ENCODE peak calls at places on chromosomes 4 and X, in seven cellular contexts. P, D, X, E, Q, K and T are unnamed samples.
A peak's percentile ranks its signal among the peaks of the same experiment; 100 is the strongest.

GRCh38 chr4:123304151-123305021 is 92.2 kb upstream of the SPRY1 start:
- DNase-seq in P (no peak), D (no peak), X (no peak), E (no peak), Q (no peak), K (no peak), T (no peak)

GRCh38 chr4:48699470-48699869 is 80.6 kb downstream of the FRYL start:
- DNase-seq in P (no peak), D (peak; percentile 16), X (no peak), E (no peak), Q (no peak), K (no peak), T (no peak)

GRCh38 chr4:179626687-179627086 is 2184.4 kb upstream of the AGA start:
- DNase-seq in P (no peak), D (no peak), X (no peak), E (no peak), Q (no peak), K (no peak), T (no peak)

GRCh38 chr4:146033149-146033548 is 94.5 kb upstream of the ZNF827 start:
- DNase-seq in P (no peak), D (no peak), X (no peak), E (no peak), Q (no peak), K (no peak), T (no peak)

GRCh38 chr4:79198886-79199591 is 126.8 kb downstream of the NAA11 start:
- DNase-seq in P (no peak), D (no peak), X (no peak), E (no peak), Q (peak; percentile 62), K (no peak), T (no peak)

GRCh38 chr4:5036239-5036638 is 15.0 kb upstream of the STK32B start:
- DNase-seq in P (peak; percentile 18), D (no peak), X (no peak), E (no peak), Q (peak; percentile 69), K (no peak), T (no peak)

GRCh38 chr4:8419222-8420041 is 21.1 kb downstream of the ACOX3 start:
- DNase-seq in P (peak; percentile 50), D (no peak), X (no peak), E (no peak), Q (no peak), K (no peak), T (no peak)

GRCh38 chr4:2878346-2878745 is 34.7 kb downstream of the ADD1 start:
- DNase-seq in P (no peak), D (no peak), X (no peak), E (no peak), Q (no peak), K (no peak), T (no peak)

GRCh38 chrX:48578661-48579128 is 4.4 kb downstream of the RBM3 start:
- DNase-seq in P (no peak), D (no peak), X (no peak), E (no peak), Q (no peak), K (no peak), T (no peak)

GRCh38 chrX:129653181-129653984 is 1.4 kb downstream of the APLN start:
- DNase-seq in P (no peak), D (no peak), X (no peak), E (no peak), Q (no peak), K (no peak), T (no peak)

GRCh38 chr4:83890231-83890630 is 354.3 kb downstream of the GPAT3 start:
- DNase-seq in P (no peak), D (no peak), X (no peak), E (no peak), Q (no peak), K (no peak), T (no peak)

GRCh38 chr4:188383180-188383579 is 243.9 kb downstream of the TRIML1 start:
- DNase-seq in P (no peak), D (no peak), X (no peak), E (no peak), Q (no peak), K (no peak), T (no peak)

GRCh38 chr4:22413416-22413815 is 102.5 kb downstream of the ADGRA3 start:
- DNase-seq in P (no peak), D (no peak), X (no peak), E (no peak), Q (no peak), K (no peak), T (no peak)

GRCh38 chrX:70494441-70494840 is 49.8 kb downstream of the DLG3 start:
- DNase-seq in P (no peak), D (no peak), X (no peak), E (no peak), Q (no peak), K (no peak), T (no peak)

GRCh38 chr4:152032722-152033131 is 271.9 kb upstream of the GATB start:
- DNase-seq in P (no peak), D (no peak), X (no peak), E (no peak), Q (no peak), K (no peak), T (no peak)

DNA sequence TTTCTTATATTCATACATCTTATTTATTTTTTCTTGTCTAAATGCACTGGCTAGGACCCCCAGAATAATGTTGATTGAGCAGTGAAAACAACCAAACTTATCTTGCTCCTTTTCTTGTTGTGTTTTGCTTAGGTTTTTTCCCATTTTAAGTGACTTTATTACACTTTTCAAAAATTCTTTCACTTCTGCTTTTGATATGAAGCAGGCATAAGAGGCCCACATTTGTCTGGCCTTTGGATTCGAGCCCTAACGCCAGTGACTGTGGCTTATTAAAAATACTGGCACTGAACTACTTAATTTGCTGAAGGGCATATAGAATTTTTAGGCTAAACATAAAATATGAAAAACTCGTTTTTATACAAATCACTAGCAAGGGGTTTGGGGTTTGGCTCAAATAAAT is 197.0 kb downstream of the ASB9 start:
- DNase-seq in P (no peak), D (no peak), X (no peak), E (no peak), Q (no peak), K (no peak), T (no peak)
- TF ChIP-seq CTCF in P (no peak), D (no peak), X (no peak), E (no peak), Q (no peak), K (no peak), T (no peak)

DNA sequence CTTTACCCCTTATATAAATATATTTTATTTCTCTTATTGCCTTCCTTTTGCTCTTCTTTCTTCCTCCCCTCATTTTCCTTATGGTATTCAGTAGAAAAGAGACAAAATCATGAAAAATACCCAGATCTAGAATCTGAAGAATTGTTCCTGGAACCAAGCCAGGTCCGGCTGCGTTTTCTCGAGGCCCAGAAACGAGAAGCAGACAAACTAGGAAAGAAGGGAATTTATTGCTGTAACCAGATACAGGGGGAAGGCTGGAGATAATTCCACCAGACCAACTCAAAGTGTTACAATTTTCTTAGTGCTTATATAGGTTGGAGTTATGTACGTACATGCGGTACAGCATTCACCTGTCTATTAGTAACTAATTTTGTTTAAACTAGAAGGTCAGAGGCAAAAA is 328.7 kb downstream of the GABRG1 start:
- DNase-seq in P (no peak), D (no peak), X (no peak), E (no peak), Q (no peak), K (no peak), T (no peak)
- TF ChIP-seq POLR2AphosphoS5 in P (no peak), D (no peak), X (no peak), E (no peak), Q (no peak), K (no peak), T (no peak)

DNA sequence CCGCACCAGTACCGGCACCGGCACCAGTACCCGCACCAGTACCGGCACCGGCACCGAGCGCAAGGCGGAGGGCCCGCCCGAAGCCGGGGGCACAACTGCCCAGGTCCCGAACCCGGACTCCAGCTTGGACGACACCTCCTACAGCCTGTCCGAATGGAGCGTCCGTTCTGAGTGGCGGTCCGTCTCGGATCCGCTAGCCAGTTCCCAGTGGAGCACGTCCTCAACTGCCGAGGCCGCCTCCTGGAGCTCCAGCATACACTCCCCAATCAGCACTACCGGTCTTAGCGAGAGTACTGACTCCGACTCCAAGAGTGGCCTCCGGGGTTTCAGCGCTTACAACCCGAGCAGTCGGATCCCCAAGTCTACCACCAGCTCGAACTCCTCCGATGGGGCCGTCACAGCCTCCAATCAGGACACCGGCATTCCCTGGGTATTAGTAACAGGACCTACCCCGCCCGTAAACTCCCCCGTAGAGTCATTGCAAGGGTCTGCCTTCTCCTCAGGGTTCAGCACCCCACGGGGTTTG is 885 bp upstream of the MAOA start:
- DNase-seq in P (no peak), D (no peak), X (peak; percentile 78), E (peak; percentile 76), Q (no peak), K (no peak), T (peak; percentile 52)
- H3K27me3 ChIP-seq in P (no peaks in the 10 kb centered on the region), D (no peaks in the 10 kb centered on the region), X (no peaks in the 10 kb centered on the region), E (no peaks in the 10 kb centered on the region), Q (no peaks in the 10 kb centered on the region), K (peaks cover 23% of the 10 kb centered on the region), T (no peaks in the 10 kb centered on the region)

GRCh38 chr4:61678297-61678696 is 478.2 kb downstream of the ADGRL3 start:
- DNase-seq in P (no peak), D (no peak), X (no peak), E (no peak), Q (no peak), K (no peak), T (no peak)
- TF ChIP-seq CTCF in P (no peak), D (no peak), X (no peak), E (no peak), Q (no peak), K (no peak), T (no peak)

GRCh38 chr4:155653052-155653451 is 13.6 kb upstream of the GUCY1A1 start:
- DNase-seq in P (no peak), D (no peak), X (no peak), E (no peak), Q (no peak), K (no peak), T (no peak)
- TF ChIP-seq POLR2AphosphoS5 in P (no peak), D (no peak), X (no peak), E (no peak), Q (no peak), K (no peak), T (no peak)

DNA sequence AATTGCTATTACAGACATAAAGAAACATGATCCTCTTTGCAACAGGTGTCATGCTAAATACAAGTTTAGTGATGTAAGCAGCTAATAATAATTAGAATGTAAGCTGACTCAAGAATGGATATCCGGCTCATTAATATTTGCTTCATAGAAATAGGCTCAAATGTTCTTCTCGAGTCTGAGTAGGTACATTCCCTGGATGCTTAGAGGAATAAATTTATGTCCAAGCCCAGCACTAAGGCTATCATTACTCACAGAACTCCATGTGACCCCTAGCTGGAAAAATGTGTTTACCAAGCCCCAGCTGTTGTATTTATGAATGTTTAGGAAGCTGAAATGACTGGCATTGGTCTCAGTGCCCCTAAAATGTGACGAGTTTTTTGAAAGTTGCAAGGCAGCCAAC is 87.6 kb upstream of the TSPAN7 start:
- DNase-seq in P (no peak), D (no peak), X (no peak), E (no peak), Q (no peak), K (no peak), T (no peak)
- H3K27me3 ChIP-seq in P (peaks cover 4% of the 10 kb centered on the region), D (no peaks in the 10 kb centered on the region), X (no peaks in the 10 kb centered on the region), E (no peaks in the 10 kb centered on the region), Q (no peaks in the 10 kb centered on the region), K (no peaks in the 10 kb centered on the region), T (no peaks in the 10 kb centered on the region)